ENCODE peak calls at places on chromosomes 11 and 22, in eight cellular contexts. Z, N, M, O, K, G, X and J are unnamed samples.

GRCh38 chr11:104967493-104968364 is 645 bp downstream of the CASP4 start:
- DNase-seq in Z (peak; percentile 5), N (no peak), M (peak; percentile 22), O (no peak), K (no peak), G (no peak), X (no peak), J (no peak)

GRCh38 chr11:61091373-61092279 is 10.7 kb upstream of the CD5 start:
- DNase-seq in Z (no peak), N (no peak), M (peak; percentile 45), O (no peak), K (no peak), G (no peak), X (no peak), J (no peak)

GRCh38 chr11:31480930-31481329 is 28.5 kb downstream of the IMMP1L start:
- DNase-seq in Z (no peak), N (no peak), M (no peak), O (no peak), K (peak; percentile 17), G (no peak), X (no peak), J (no peak)

GRCh38 chr11:35675901-35676610 is 13.5 kb downstream of the TRIM44 start:
- DNase-seq in Z (no peak), N (no peak), M (peak; percentile 69), O (no peak), K (peak; percentile 34), G (peak; percentile 16), X (no peak), J (no peak)

GRCh38 chr11:69377029-69377952 is 83.3 kb downstream of the MYEOV start:
- DNase-seq in Z (no peak), N (no peak), M (no peak), O (no peak), K (peak; percentile 15), G (no peak), X (no peak), J (no peak)

GRCh38 chr11:63564785-63565350 is 1.7 kb upstream of the PLAAT2 start:
- DNase-seq in Z (no peak), N (no peak), M (no peak), O (no peak), K (peak; percentile 45), G (no peak), X (peak; percentile 77), J (peak; percentile 17)

GRCh38 chr11:108863528-108863927 is 198.7 kb downstream of the DDX10 start:
- DNase-seq in Z (no peak), N (no peak), M (no peak), O (no peak), K (no peak), G (no peak), X (no peak), J (no peak)

GRCh38 chr11:45083544-45084087 is 62.8 kb upstream of the PRDM11 start:
- DNase-seq in Z (no peak), N (no peak), M (no peak), O (no peak), K (no peak), G (no peak), X (peak; percentile 45), J (no peak)

GRCh38 chr11:57482782-57483569 is 22.6 kb downstream of the RTN4RL2 start:
- DNase-seq in Z (peak; percentile 71), N (peak; percentile 62), M (no peak), O (no peak), K (peak; percentile 89), G (peak; percentile 42), X (no peak), J (no peak)

GRCh38 chr11:114147389-114148382 is 88.2 kb downstream of the ZBTB16 start:
- DNase-seq in Z (no peak), N (no peak), M (peak; percentile 93), O (no peak), K (no peak), G (no peak), X (no peak), J (no peak)

GRCh38 chr11:14273885-14274284 is 85.1 kb downstream of the RRAS2 start:
- DNase-seq in Z (no peak), N (no peak), M (peak; percentile 49), O (no peak), K (no peak), G (no peak), X (no peak), J (no peak)

GRCh38 chr11:123145220-123145619 is 49.8 kb downstream of the CLMP start:
- DNase-seq in Z (no peak), N (no peak), M (peak; percentile 85), O (no peak), K (peak; percentile 72), G (peak; percentile 40), X (peak; percentile 24), J (no peak)

GRCh38 chr11:77868744-77869143 is 47.8 kb downstream of the AAMDC start:
- DNase-seq in Z (no peak), N (no peak), M (no peak), O (no peak), K (no peak), G (no peak), X (no peak), J (no peak)

GRCh38 chr11:72595292-72595684 is 78.9 kb downstream of the PDE2A start:
- DNase-seq in Z (no peak), N (no peak), M (no peak), O (no peak), K (no peak), G (no peak), X (no peak), J (no peak)

GRCh38 chr22:47778160-47778658 is 1015.8 kb downstream of the TBC1D22A start:
- DNase-seq in Z (no peak), N (no peak), M (no peak), O (no peak), K (no peak), G (no peak), X (no peak), J (no peak)

GRCh38 chr11:125874556-125875124 is 12.8 kb upstream of the HYLS1 start:
- DNase-seq in Z (peak; percentile 52), N (peak; percentile 54), M (peak; percentile 67), O (peak; percentile 64), K (peak; percentile 42), G (peak; percentile 31), X (peak; percentile 59), J (no peak)

GRCh38 chr11:4697583-4697982 is at the start of gene OR51E2:
- DNase-seq in Z (no peak), N (peak; percentile 19), M (peak; percentile 44), O (peak; percentile 43), K (no peak), G (no peak), X (no peak), J (no peak)

GRCh38 chr22:35441489-35442100 is 41.7 kb downstream of the MCM5 start:
- DNase-seq in Z (no peak), N (no peak), M (no peak), O (no peak), K (no peak), G (no peak), X (no peak), J (peak; percentile 59)

GRCh38 chr22:45188779-45189178 is 25.1 kb downstream of the NUP50 start:
- DNase-seq in Z (no peak), N (no peak), M (no peak), O (no peak), K (no peak), G (no peak), X (no peak), J (no peak)

GRCh38 chr11:34809191-34810106 is 106.7 kb downstream of the APIP start:
- DNase-seq in Z (no peak), N (no peak), M (peak; percentile 52), O (no peak), K (no peak), G (no peak), X (peak; percentile 29), J (no peak)

GRCh38 chr22:47781427-47782111 is 1019.1 kb downstream of the TBC1D22A start:
- DNase-seq in Z (no peak), N (no peak), M (no peak), O (no peak), K (no peak), G (no peak), X (no peak), J (no peak)

GRCh38 chr11:45411221-45411946 is 125.2 kb upstream of the SYT13 start:
- DNase-seq in Z (no peak), N (no peak), M (peak; percentile 21), O (no peak), K (peak; percentile 72), G (no peak), X (no peak), J (no peak)

GRCh38 chr11:17014321-17014773 is at the start of gene PLEKHA7:
- DNase-seq in Z (no peak), N (peak; percentile 20), M (no peak), O (peak; percentile 59), K (no peak), G (no peak), X (peak; percentile 57), J (no peak)

GRCh38 chr22:25880524-25880923 is 138.5 kb downstream of the MYO18B start:
- DNase-seq in Z (no peak), N (no peak), M (no peak), O (no peak), K (no peak), G (no peak), X (peak; percentile 11), J (no peak)

GRCh38 chr11:110438017-110438416 is 8.3 kb downstream of the FDX1 start:
- DNase-seq in Z (no peak), N (no peak), M (no peak), O (no peak), K (no peak), G (no peak), X (no peak), J (no peak)